ENCODE peak calls at places on chromosomes 13 and 19, in seven cellular contexts. M is T-helper 9 cell, J is mammary epithelial cell, D is Calu3, E is dermis microvascular lymphatic vessel endothelial cell, H is erythroblast, R is Peyer's patch. T is an unnamed sample.

GRCh38 chr19:4075373-4075772 is 8.7 kb upstream of the ZBTB7A start:
- DNase-seq in M (no peak), J (no peak), D (no peak), E (no peak), H (no peak), R (no peak), T (no peak)

GRCh38 chr13:76600086-76600485 is 286.1 kb downstream of the KCTD12 start:
- DNase-seq in M (no peak), J (no peak), D (no peak), E (peak), H (peak), R (no peak), T (no peak)

GRCh38 chr13:22372261-22372660 is 701.4 kb downstream of the FGF9 start:
- DNase-seq in M (no peak), J (no peak), D (peak), E (no peak), H (peak), R (no peak), T (no peak)

GRCh38 chr13:105597573-105597972 is 937.9 kb downstream of the EFNB2 start:
- DNase-seq in M (no peak), J (no peak), D (no peak), E (no peak), H (no peak), R (no peak), T (no peak)

GRCh38 chr13:98541211-98541610 is 35.7 kb downstream of the STK24 start:
- DNase-seq in M (no peak), J (no peak), D (no peak), E (no peak), H (no peak), R (no peak), T (no peak)

GRCh38 chr13:110388141-110388943 is 81.3 kb downstream of the COL4A2 start:
- DNase-seq in M (no peak), J (peak), D (no peak), E (no peak), H (no peak), R (no peak), T (no peak)

GRCh38 chr13:31896427-31896826 is 135.1 kb upstream of the FRY start:
- DNase-seq in M (no peak), J (peak), D (no peak), E (no peak), H (no peak), R (no peak), T (no peak)

GRCh38 chr19:44076325-44076724 is 4.4 kb downstream of the ZNF284 start:
- DNase-seq in M (no peak), J (no peak), D (no peak), E (no peak), H (no peak), R (no peak), T (no peak)

GRCh38 chr13:107977175-107977574 is 238.2 kb downstream of the LIG4 start:
- DNase-seq in M (no peak), J (no peak), D (no peak), E (no peak), H (no peak), R (no peak), T (no peak)

GRCh38 chr13:23630349-23631093 is 60.3 kb downstream of the TNFRSF19 start:
- DNase-seq in M (no peak), J (no peak), D (no peak), E (no peak), H (no peak), R (no peak), T (no peak)

GRCh38 chr13:46884531-46884930 is 12.3 kb downstream of the HTR2A start:
- DNase-seq in M (no peak), J (no peak), D (no peak), E (no peak), H (no peak), R (no peak), T (no peak)

GRCh38 chr19:57010541-57010940 is 109.2 kb upstream of the USP29 start:
- DNase-seq in M (no peak), J (no peak), D (no peak), E (no peak), H (no peak), R (no peak), T (no peak)

GRCh38 chr13:61148691-61149332 is 266.8 kb downstream of the PCDH20 start:
- DNase-seq in M (no peak), J (no peak), D (no peak), E (no peak), H (no peak), R (no peak), T (no peak)

GRCh38 chr13:63367522-63368198 is 1952.0 kb upstream of the PCDH20 start:
- DNase-seq in M (no peak), J (no peak), D (no peak), E (no peak), H (no peak), R (no peak), T (no peak)

GRCh38 chr13:39602277-39602613 is 748 bp downstream of the LHFPL6 start:
- DNase-seq in M (no peak), J (no peak), D (no peak), E (no peak), H (peak), R (no peak), T (no peak)

GRCh38 chr13:30466841-30467252 is 1.1 kb upstream of the HMGB1 start:
- DNase-seq in M (no peak), J (no peak), D (no peak), E (no peak), H (peak), R (no peak), T (no peak)

GRCh38 chr19:35901055-35901644 is 810 bp upstream of the NFKBID start:
- DNase-seq in M (no peak), J (no peak), D (no peak), E (no peak), H (no peak), R (no peak), T (no peak)

GRCh38 chr19:46533085-46534081 is 37.7 kb upstream of the PNMA8B start:
- DNase-seq in M (no peak), J (no peak), D (no peak), E (no peak), H (no peak), R (no peak), T (no peak)

GRCh38 chr19:48332351-48332661 is 7.0 kb downstream of the EMP3 start:
- DNase-seq in M (no peak), J (no peak), D (no peak), E (no peak), H (no peak), R (no peak), T (no peak)

GRCh38 chr19:2607712-2608601 is 94.5 kb downstream of the GNG7 start:
- DNase-seq in M (peak), J (no peak), D (no peak), E (no peak), H (no peak), R (peak), T (no peak)

GRCh38 chr19:45498411-45499195 is at the start of gene PPM1N:
- DNase-seq in M (peak), J (no peak), D (peak), E (no peak), H (peak), R (peak), T (peak)

GRCh38 chr13:73273737-73274136 is 214.9 kb downstream of the KLF5 start:
- DNase-seq in M (no peak), J (peak), D (no peak), E (no peak), H (no peak), R (no peak), T (no peak)

GRCh38 chr13:109271991-109272454 is 514.4 kb downstream of the IRS2 start:
- DNase-seq in M (no peak), J (peak), D (no peak), E (no peak), H (no peak), R (no peak), T (no peak)

GRCh38 chr19:51784922-51785690 is 9.9 kb upstream of the FPR3 start:
- DNase-seq in M (no peak), J (peak), D (no peak), E (no peak), H (no peak), R (no peak), T (no peak)

GRCh38 chr13:22812793-22813192 is 368.0 kb upstream of the SGCG start:
- DNase-seq in M (no peak), J (no peak), D (no peak), E (no peak), H (no peak), R (no peak), T (no peak)

GRCh38 chr13:104993708-104994107 is 1541.8 kb downstream of the EFNB2 start:
- DNase-seq in M (no peak), J (no peak), D (no peak), E (no peak), H (no peak), R (no peak), T (no peak)

GRCh38 chr13:100275746-100276145 is 186.9 kb downstream of the PCCA start:
- DNase-seq in M (no peak), J (peak), D (no peak), E (no peak), H (no peak), R (no peak), T (no peak)

GRCh38 chr19:10393137-10393536 is 10.2 kb downstream of the CDC37 start:
- DNase-seq in M (no peak), J (no peak), D (no peak), E (no peak), H (no peak), R (no peak), T (no peak)

GRCh38 chr19:58381460-58382220 is 810 bp upstream of the ZNF837 start:
- DNase-seq in M (no peak), J (no peak), D (no peak), E (no peak), H (no peak), R (no peak), T (no peak)

GRCh38 chr13:110012102-110012739 is 225.8 kb upstream of the IRS2 start:
- DNase-seq in M (no peak), J (peak), D (peak), E (no peak), H (no peak), R (no peak), T (no peak)

GRCh38 chr13:37023871-37024270 is 23.3 kb downstream of the EXOSC8 start:
- DNase-seq in M (no peak), J (peak), D (no peak), E (no peak), H (no peak), R (no peak), T (no peak)

GRCh38 chr13:27262546-27262945 is 8.1 kb upstream of the RASL11A start:
- DNase-seq in M (no peak), J (no peak), D (no peak), E (no peak), H (no peak), R (no peak), T (no peak)

GRCh38 chr19:55526216-55527196 is 10.4 kb downstream of the SBK2 start:
- DNase-seq in M (no peak), J (no peak), D (peak), E (peak), H (no peak), R (no peak), T (no peak)

GRCh38 chr13:24997367-24997967 is 98.5 kb upstream of the PABPC3 start:
- DNase-seq in M (no peak), J (no peak), D (peak), E (peak), H (peak), R (peak), T (peak)

GRCh38 chr19:3556423-3556977 is 886 bp downstream of the MFSD12 start:
- DNase-seq in M (no peak), J (no peak), D (no peak), E (no peak), H (no peak), R (no peak), T (no peak)

GRCh38 chr13:50645092-50645491 is 198.4 kb downstream of the DLEU7 start:
- DNase-seq in M (no peak), J (peak), D (no peak), E (no peak), H (no peak), R (no peak), T (no peak)

GRCh38 chr13:94243551-94243950 is 235.9 kb downstream of the DCT start:
- DNase-seq in M (no peak), J (no peak), D (no peak), E (no peak), H (no peak), R (no peak), T (no peak)

GRCh38 chr19:7769171-7769570 is 6.1 kb downstream of the CLEC4M start:
- DNase-seq in M (no peak), J (no peak), D (no peak), E (no peak), H (no peak), R (no peak), T (no peak)

GRCh38 chr19:29741776-29742175 is 26.7 kb upstream of the C19orf12 start:
- DNase-seq in M (no peak), J (no peak), D (no peak), E (no peak), H (no peak), R (no peak), T (no peak)